ENCODE peak calls at places on chromosomes 5 and 9, in eight cellular contexts. U is NCI-H460; O is iPS-NIHi11; Q is activated CD8-positive, alpha-beta memory T cell treated with anti-CD3 and anti-CD28 coated beads for 24 hours; T is COLO829; L is astrocyte of the cerebellum; K is BE2C; H is T-helper 17 cell. R is an unnamed sample.

GRCh38 chr9:104948277-104948676 is 20.3 kb upstream of the ABCA1 start:
- DNase-seq in Q (no peak), O (no peak), L (no peak), H (no peak), U (no peak), K (no peak), T (no peak), R (no peak)

GRCh38 chr5:34038838-34039237 is 4.2 kb downstream of the C1QTNF3 start:
- DNase-seq in H (no peak), L (no peak), K (no peak), U (no peak), O (no peak), Q (no peak), T (no peak), R (no peak)

GRCh38 chr9:109182940-109183798 is 16.1 kb upstream of the FRRS1L start:
- DNase-seq in O (peak), U (peak), Q (no peak), L (no peak), T (peak), H (no peak), K (peak), R (peak)

GRCh38 chr5:108966910-108967309 is 219.2 kb downstream of the FER start:
- DNase-seq in L (no peak), U (no peak), H (no peak), O (no peak), T (no peak), Q (no peak), K (no peak), R (no peak)

GRCh38 chr5:177479774-177480173 is 6.3 kb upstream of the DBN1 start:
- DNase-seq in Q (no peak), K (no peak), H (no peak), U (no peak), T (no peak), L (no peak), O (no peak), R (no peak)

GRCh38 chr5:35306716-35307365 is 76.6 kb upstream of the PRLR start:
- DNase-seq in L (no peak), O (no peak), H (no peak), Q (no peak), U (no peak), T (no peak), K (no peak), R (peak)

GRCh38 chr5:172541119-172541763 is 86.9 kb upstream of the SH3PXD2B start:
- DNase-seq in T (no peak), K (peak), Q (peak), H (no peak), L (no peak), U (no peak), O (no peak), R (no peak)

GRCh38 chr5:141871870-141872269 is 6.3 kb downstream of the PCDH1 start:
- DNase-seq in O (no peak), T (no peak), H (no peak), K (no peak), Q (no peak), L (no peak), U (no peak), R (no peak)

GRCh38 chr5:156411131-156411727 is 84.3 kb downstream of the SGCD start:
- DNase-seq in T (no peak), O (no peak), K (no peak), L (peak), H (no peak), U (peak), Q (no peak), R (no peak)

GRCh38 chr5:160311491-160312138 is 749 bp downstream of the CCNJL start:
- DNase-seq in T (no peak), H (no peak), Q (no peak), K (peak), U (no peak), O (no peak), L (no peak), R (no peak)

GRCh38 chr9:87796232-87796631 is 70.3 kb downstream of the CTSL start:
- DNase-seq in O (no peak), U (no peak), H (no peak), K (no peak), L (no peak), T (no peak), Q (no peak), R (no peak)

GRCh38 chr9:127865645-127866464 is 11.4 kb upstream of the ENG start:
- DNase-seq in K (no peak), U (no peak), Q (no peak), H (no peak), O (no peak), T (no peak), L (no peak), R (no peak)

GRCh38 chr5:74530316-74530917 is 110.1 kb downstream of the ENC1 start:
- DNase-seq in U (no peak), K (no peak), T (no peak), O (no peak), Q (no peak), H (no peak), L (no peak), R (no peak)

GRCh38 chr5:59732301-59732700 is 161.2 kb downstream of the PDE4D start:
- DNase-seq in O (no peak), U (no peak), H (no peak), L (no peak), K (no peak), Q (no peak), T (no peak), R (no peak)

GRCh38 chr5:142754031-142754430 is 16.1 kb upstream of the ARHGAP26 start:
- DNase-seq in L (no peak), H (no peak), K (no peak), O (no peak), T (no peak), Q (no peak), U (no peak), R (no peak)

GRCh38 chr9:93671030-93671358 is 94.6 kb downstream of the PHF2 start:
- DNase-seq in Q (no peak), T (no peak), O (no peak), H (no peak), U (no peak), L (no peak), K (no peak), R (no peak)

GRCh38 chr5:147391781-147392180 is 118.1 kb downstream of the DPYSL3 start:
- DNase-seq in U (peak), L (peak), T (peak), Q (no peak), O (peak), H (no peak), K (peak), R (peak)

GRCh38 chr9:130276121-130276520 is 10.6 kb downstream of the HMCN2 start:
- DNase-seq in T (no peak), Q (no peak), U (no peak), H (no peak), L (peak), O (no peak), K (no peak), R (no peak)

GRCh38 chr9:9970514-9970913 is 642.3 kb downstream of the PTPRD start:
- DNase-seq in H (no peak), K (no peak), Q (no peak), T (no peak), U (no peak), L (no peak), O (no peak), R (no peak)

GRCh38 chr5:159416438-159416837 is 86.2 kb upstream of the IL12B start:
- DNase-seq in K (no peak), T (no peak), Q (no peak), H (no peak), U (no peak), L (no peak), O (no peak), R (peak)

GRCh38 chr9:84667571-84668203 is 1.8 kb upstream of the NTRK2 start:
- DNase-seq in O (peak), H (no peak), L (no peak), Q (no peak), T (peak), U (no peak), K (no peak), R (peak)

GRCh38 chr5:125526940-125527339 is 780.5 kb upstream of the ZNF608 start:
- DNase-seq in U (no peak), H (no peak), K (no peak), Q (no peak), L (no peak), O (no peak), T (no peak), R (no peak)

GRCh38 chr9:111944467-111944866 is 47.9 kb downstream of the UGCG start:
- DNase-seq in T (no peak), L (no peak), O (no peak), K (no peak), H (no peak), U (no peak), Q (no peak), R (no peak)

R was measured in T47D.